ENCODE peak calls at places on chromosome 22, in five cellular contexts. U is mucosa of gallbladder, N is T follicular helper cell, K is naive B cell, T is neural crest cell. X is an unnamed sample.
A peak's percentile ranks its signal among the peaks of the same experiment; 100 is the strongest.

GRCh38 chr22:21866821-21867527 is 471 bp downstream of the MAPK1 start:
- DNase-seq in U (no peak), N (no peak), K (peak; percentile 21), T (peak; percentile 9), X (no peak)

GRCh38 chr22:45045219-45045618 is 35.4 kb upstream of the PHF21B start:
- DNase-seq in U (no peak), N (no peak), K (no peak), T (no peak), X (no peak)

GRCh38 chr22:20786536-20786979 is 12.6 kb downstream of the SERPIND1 start:
- DNase-seq in U (no peak), N (no peak), K (no peak), T (no peak), X (no peak)

GRCh38 chr22:46829140-46829891 is 66.9 kb downstream of the TBC1D22A start:
- DNase-seq in U (peak; percentile 30), N (no peak), K (no peak), T (no peak), X (peak; percentile 90)

GRCh38 chr22:41939981-41940852 is 6.7 kb downstream of the CENPM start:
- DNase-seq in U (peak; percentile 85), N (peak; percentile 97), K (peak; percentile 98), T (no peak), X (no peak)

GRCh38 chr22:17213976-17214375 is 5.3 kb downstream of the ADA2 start:
- DNase-seq in U (peak; percentile 22), N (peak; percentile 34), K (no peak), T (peak; percentile 22), X (peak; percentile 37)

GRCh38 chr22:17218341-17218740 is 894 bp downstream of the ADA2 start:
- DNase-seq in U (no peak), N (no peak), K (no peak), T (no peak), X (no peak)

GRCh38 chr22:47270463-47271135 is 508.1 kb downstream of the TBC1D22A start:
- DNase-seq in U (no peak), N (no peak), K (no peak), T (no peak), X (no peak)

GRCh38 chr22:48268771-48269552 is 1506.5 kb downstream of the TBC1D22A start:
- DNase-seq in U (no peak), N (no peak), K (no peak), T (no peak), X (no peak)

GRCh38 chr22:32809786-32810185 is 8.3 kb downstream of the TIMP3 start:
- DNase-seq in U (no peak), N (no peak), K (no peak), T (no peak), X (no peak)

GRCh38 chr22:35539910-35540599 is 576 bp upstream of the RASD2 start:
- DNase-seq in U (peak; percentile 21), N (peak; percentile 46), K (peak; percentile 71), T (peak; percentile 52), X (no peak)

GRCh38 chr22:26579331-26579886 is 10.5 kb downstream of the TPST2 start:
- DNase-seq in U (no peak), N (peak; percentile 20), K (peak; percentile 60), T (no peak), X (no peak)

GRCh38 chr22:31585161-31585859 is 76.7 kb downstream of the PISD start:
- DNase-seq in U (no peak), N (no peak), K (no peak), T (no peak), X (peak; percentile 78)

GRCh38 chr22:48754611-48755331 is 1072.9 kb downstream of the BRD1 start:
- DNase-seq in U (peak; percentile 7), N (no peak), K (no peak), T (peak; percentile 0), X (no peak)

GRCh38 chr22:50027639-50028537 is 15.3 kb upstream of the IL17REL start:
- DNase-seq in U (no peak), N (peak; percentile 27), K (no peak), T (no peak), X (no peak)

GRCh38 chr22:39545310-39546063 is 12.9 kb upstream of the RPS19BP1 start:
- DNase-seq in U (peak; percentile 58), N (peak; percentile 39), K (no peak), T (peak; percentile 76), X (peak; percentile 31)

GRCh38 chr22:46024136-46024840 is 47.3 kb upstream of the WNT7B start:
- DNase-seq in U (no peak), N (no peak), K (no peak), T (no peak), X (no peak)

GRCh38 chr22:32622004-32622761 is 147.6 kb downstream of the FBXO7 start:
- DNase-seq in U (peak; percentile 41), N (no peak), K (no peak), T (no peak), X (peak; percentile 67)

GRCh38 chr22:22840778-22841177 is 46.8 kb upstream of the IGLL5 start:
- DNase-seq in U (no peak), N (no peak), K (peak; percentile 52), T (no peak), X (no peak)

GRCh38 chr22:18110194-18110943 is at the start of gene TUBA8:
- DNase-seq in U (no peak), N (no peak), K (peak; percentile 7), T (peak; percentile 37), X (no peak)

GRCh38 chr22:25057013-25057881 is 104.7 kb downstream of the KIAA1671 start:
- DNase-seq in U (peak; percentile 66), N (peak; percentile 66), K (no peak), T (peak; percentile 84), X (peak; percentile 23)

GRCh38 chr22:45688606-45689080 is 17.0 kb downstream of the ATXN10 start:
- DNase-seq in U (peak; percentile 10), N (no peak), K (no peak), T (no peak), X (peak; percentile 82)

GRCh38 chr22:49380828-49381114 is 446.9 kb downstream of the BRD1 start:
- DNase-seq in U (no peak), N (no peak), K (no peak), T (no peak), X (no peak)

GRCh38 chr22:31085493-31085824 is 4.3 kb downstream of the SMTN start:
- DNase-seq in U (no peak), N (no peak), K (no peak), T (peak; percentile 55), X (no peak)

GRCh38 chr22:19018256-19018655 is 82.2 kb upstream of the PRODH start:
- DNase-seq in U (no peak), N (no peak), K (no peak), T (no peak), X (no peak)

GRCh38 chr22:50016988-50017700 is 4.6 kb upstream of the IL17REL start:
- DNase-seq in U (no peak), N (peak; percentile 18), K (no peak), T (no peak), X (no peak)

GRCh38 chr22:35219012-35219411 is 38.3 kb upstream of the HMGXB4 start:
- DNase-seq in U (no peak), N (no peak), K (no peak), T (no peak), X (peak; percentile 65)

X was measured in fibroblast of mammary gland.